ENCODE peak calls at places on chromosomes 4 and X, in eight cellular contexts. R is stromal cell of bone marrow, N is T-helper 2 cell, X is mucosa of descending colon, U is cardiac muscle cell, C is choroid plexus epithelial cell, W is RWPE1, A is left ventricle myocardium inferior. L is an unnamed sample.

GRCh38 chr4:163922302-163922701 is 427.8 kb downstream of the TMA16 start:
- DNase-seq in R (no peak), W (no peak), C (no peak), N (no peak), U (no peak), X (no peak), A (no peak), L (no peak)

GRCh38 chr4:2837904-2838496 is 5.6 kb upstream of the ADD1 start:
- DNase-seq in C (peak), W (no peak), R (peak), N (peak), X (peak), U (no peak), A (no peak), L (peak)

GRCh38 chr4:187294861-187295260 is 571.2 kb upstream of the FAT1 start:
- DNase-seq in X (no peak), W (peak), C (peak), R (no peak), A (no peak), N (no peak), U (no peak), L (peak)

GRCh38 chrX:53128097-53128749 is 34.3 kb downstream of the KANTR start:
- DNase-seq in W (no peak), N (no peak), X (no peak), R (no peak), A (no peak), U (no peak), C (no peak), L (no peak)

GRCh38 chr4:111678466-111678865 is 466.8 kb upstream of the FAM241A start:
- DNase-seq in W (no peak), C (peak), U (no peak), A (no peak), N (no peak), R (no peak), X (no peak), L (peak)

GRCh38 chr4:158159054-158159717 is 13.6 kb downstream of the GASK1B start:
- DNase-seq in C (peak), N (no peak), X (no peak), A (no peak), W (peak), R (no peak), U (no peak), L (peak)

GRCh38 chr4:184267206-184267608 is 49.5 kb upstream of the ENPP6 start:
- DNase-seq in N (no peak), W (no peak), X (no peak), C (no peak), A (no peak), U (no peak), R (no peak), L (no peak)

GRCh38 chrX:9902651-9903050 is 64.5 kb upstream of the CLDN34 start:
- DNase-seq in A (no peak), R (peak), X (no peak), N (no peak), C (no peak), U (no peak), W (peak), L (no peak)

GRCh38 chr4:73740353-73740778 is at the start of gene CXCL8:
- DNase-seq in R (peak), C (peak), U (no peak), A (peak), N (no peak), X (peak), W (peak), L (peak)

GRCh38 chr4:48445704-48446103 is 37.4 kb upstream of the SLC10A4 start:
- DNase-seq in X (no peak), A (no peak), W (peak), N (no peak), C (peak), R (peak), U (peak), L (peak)

GRCh38 chrX:150074175-150074574 is 135.9 kb upstream of the EOLA2 start:
- DNase-seq in A (no peak), R (no peak), N (no peak), X (no peak), C (peak), W (no peak), U (no peak), L (peak)

GRCh38 chrX:9539611-9540387 is 74.9 kb downstream of the TBL1X start:
- DNase-seq in R (no peak), C (no peak), U (no peak), N (no peak), A (no peak), X (no peak), W (no peak), L (no peak)

GRCh38 chr4:184792334-184792733 is 33.4 kb downstream of the ACSL1 start:
- DNase-seq in C (peak), N (no peak), W (no peak), X (no peak), U (no peak), A (no peak), R (no peak), L (no peak)

GRCh38 chrX:47283015-47283771 is 50.4 kb downstream of the USP11 start:
- DNase-seq in R (peak), A (no peak), W (no peak), U (no peak), X (no peak), N (no peak), C (peak), L (peak)

GRCh38 chr4:159070742-159071141 is 32.1 kb upstream of the RAPGEF2 start:
- DNase-seq in C (peak), W (no peak), X (no peak), N (no peak), R (peak), A (no peak), U (no peak), L (peak)

GRCh38 chrX:153444333-153445011 is 1.4 kb downstream of the TREX2 start:
- DNase-seq in A (no peak), U (no peak), W (no peak), N (no peak), X (no peak), R (no peak), C (no peak), L (no peak)

GRCh38 chr4:128282516-128282915 is 5.1 kb downstream of the PGRMC2 start:
- DNase-seq in R (no peak), X (no peak), A (no peak), N (no peak), W (no peak), C (no peak), U (no peak), L (no peak)

GRCh38 chrX:140022482-140022881 is 57.2 kb upstream of the CXorf66 start:
- DNase-seq in A (no peak), N (no peak), U (no peak), C (no peak), R (no peak), X (no peak), W (no peak), L (no peak)